ENCODE peak calls at places on chromosomes 7 and 10, in five cellular contexts. One of them, this sample, is unnamed.

GRCh38 chr10:106577266-106577665 is 587.2 kb downstream of the SORCS1 start:
- DNase-seq in right atrium auricular region: no peak
- DNase-seq in lung: no peak
- DNase-seq in CD8-positive, alpha-beta T cell: no peak
- DNase-seq in transverse colon: no peak
- DNase-seq in this sample: no peak

GRCh38 chr10:22489467-22489866 is 144.2 kb downstream of the SPAG6 start:
- DNase-seq in right atrium auricular region: no peak
- DNase-seq in lung: no peak
- DNase-seq in CD8-positive, alpha-beta T cell: no peak
- DNase-seq in transverse colon: no peak
- DNase-seq in this sample: no peak

GRCh38 chr10:58330397-58330796 is 4.4 kb upstream of the UBE2D1 start:
- DNase-seq in right atrium auricular region: no peak
- DNase-seq in lung: no peak
- DNase-seq in CD8-positive, alpha-beta T cell: no peak
- DNase-seq in transverse colon: no peak
- DNase-seq in this sample: no peak

GRCh38 chr7:12524794-12525386 is 45.6 kb upstream of the SCIN start:
- DNase-seq in right atrium auricular region: no peak
- DNase-seq in lung: no peak
- DNase-seq in CD8-positive, alpha-beta T cell: no peak
- DNase-seq in transverse colon: no peak
- DNase-seq in this sample: no peak

GRCh38 chr7:111126987-111127386 is 36.1 kb downstream of the LRRN3 start:
- DNase-seq in right atrium auricular region: no peak
- DNase-seq in lung: no peak
- DNase-seq in CD8-positive, alpha-beta T cell: no peak
- DNase-seq in transverse colon: no peak
- DNase-seq in this sample: no peak

GRCh38 chr10:79431891-79432831 is 13.3 kb downstream of the ZCCHC24 start:
- DNase-seq in right atrium auricular region: no peak
- DNase-seq in lung: no peak
- DNase-seq in CD8-positive, alpha-beta T cell: no peak
- DNase-seq in transverse colon: no peak
- DNase-seq in this sample: no peak

GRCh38 chr10:80322711-80323110 is 33.3 kb upstream of the MAT1A start:
- DNase-seq in right atrium auricular region: no peak
- DNase-seq in lung: no peak
- DNase-seq in CD8-positive, alpha-beta T cell: no peak
- DNase-seq in transverse colon: no peak
- DNase-seq in this sample: no peak

GRCh38 chr7:51224811-51225581 is 91.6 kb downstream of the COBL start:
- DNase-seq in right atrium auricular region: peak; percentile 54
- DNase-seq in lung: peak; percentile 61
- DNase-seq in CD8-positive, alpha-beta T cell: no peak
- DNase-seq in transverse colon: peak; percentile 85
- DNase-seq in this sample: no peak

GRCh38 chr7:30330134-30331111 is 46.0 kb downstream of the ZNRF2 start:
- DNase-seq in right atrium auricular region: no peak
- DNase-seq in lung: no peak
- DNase-seq in CD8-positive, alpha-beta T cell: no peak
- DNase-seq in transverse colon: no peak
- DNase-seq in this sample: no peak

GRCh38 chr10:86813101-86813500 is 56.7 kb downstream of the BMPR1A start:
- DNase-seq in right atrium auricular region: no peak
- DNase-seq in lung: no peak
- DNase-seq in CD8-positive, alpha-beta T cell: no peak
- DNase-seq in transverse colon: no peak
- DNase-seq in this sample: no peak

GRCh38 chr10:49169776-49170175 is 18.4 kb downstream of the TMEM273 start:
- DNase-seq in right atrium auricular region: no peak
- DNase-seq in lung: no peak
- DNase-seq in CD8-positive, alpha-beta T cell: no peak
- DNase-seq in transverse colon: no peak
- DNase-seq in this sample: no peak

GRCh38 chr7:124655990-124656389 is 109.6 kb downstream of the GPR37 start:
- DNase-seq in right atrium auricular region: no peak
- DNase-seq in lung: no peak
- DNase-seq in CD8-positive, alpha-beta T cell: no peak
- DNase-seq in transverse colon: no peak
- DNase-seq in this sample: no peak

GRCh38 chr10:88999629-89000028 is 9.0 kb downstream of the FAS start:
- DNase-seq in right atrium auricular region: no peak
- DNase-seq in lung: no peak
- DNase-seq in CD8-positive, alpha-beta T cell: no peak
- DNase-seq in transverse colon: no peak
- DNase-seq in this sample: no peak

GRCh38 chr10:16566202-16566805 is 44.6 kb upstream of the C1QL3 start:
- DNase-seq in right atrium auricular region: no peak
- DNase-seq in lung: no peak
- DNase-seq in CD8-positive, alpha-beta T cell: no peak
- DNase-seq in transverse colon: no peak
- DNase-seq in this sample: no peak

GRCh38 chr7:157859915-157860314 is 523.1 kb downstream of the DNAJB6 start:
- DNase-seq in right atrium auricular region: no peak
- DNase-seq in lung: no peak
- DNase-seq in CD8-positive, alpha-beta T cell: no peak
- DNase-seq in transverse colon: no peak
- DNase-seq in this sample: no peak

GRCh38 chr7:150370612-150371071 is 2.0 kb downstream of the REPIN1 start:
- DNase-seq in right atrium auricular region: no peak
- DNase-seq in lung: no peak
- DNase-seq in CD8-positive, alpha-beta T cell: no peak
- DNase-seq in transverse colon: no peak
- DNase-seq in this sample: no peak

GRCh38 chr10:33352154-33352553 is 17.7 kb upstream of the NRP1 start:
- DNase-seq in right atrium auricular region: no peak
- DNase-seq in lung: no peak
- DNase-seq in CD8-positive, alpha-beta T cell: no peak
- DNase-seq in transverse colon: no peak
- DNase-seq in this sample: no peak

GRCh38 chr7:123492485-123492884 is 41.9 kb downstream of the IQUB start:
- DNase-seq in right atrium auricular region: no peak
- DNase-seq in lung: no peak
- DNase-seq in CD8-positive, alpha-beta T cell: no peak
- DNase-seq in transverse colon: no peak
- DNase-seq in this sample: no peak

GRCh38 chr7:87831127-87831526 is 45.0 kb downstream of the SLC25A40 start:
- DNase-seq in right atrium auricular region: no peak
- DNase-seq in lung: no peak
- DNase-seq in CD8-positive, alpha-beta T cell: no peak
- DNase-seq in transverse colon: no peak
- DNase-seq in this sample: no peak

GRCh38 chr7:35004531-35005096 is 32.7 kb downstream of the DPY19L1 start:
- DNase-seq in right atrium auricular region: no peak
- DNase-seq in lung: no peak
- DNase-seq in CD8-positive, alpha-beta T cell: no peak
- DNase-seq in transverse colon: no peak
- DNase-seq in this sample: no peak

GRCh38 chr7:81516898-81517297 is 252.9 kb downstream of the HGF start:
- DNase-seq in right atrium auricular region: no peak
- DNase-seq in lung: no peak
- DNase-seq in CD8-positive, alpha-beta T cell: no peak
- DNase-seq in transverse colon: no peak
- DNase-seq in this sample: no peak

GRCh38 chr7:69367785-69368184 is 230.5 kb upstream of the AUTS2 start:
- DNase-seq in right atrium auricular region: no peak
- DNase-seq in lung: no peak
- DNase-seq in CD8-positive, alpha-beta T cell: no peak
- DNase-seq in transverse colon: no peak
- DNase-seq in this sample: no peak

GRCh38 chr7:52257890-52258289 is 777.5 kb upstream of the POM121L12 start:
- DNase-seq in right atrium auricular region: no peak
- DNase-seq in lung: peak; percentile 41
- DNase-seq in CD8-positive, alpha-beta T cell: no peak
- DNase-seq in transverse colon: no peak
- DNase-seq in this sample: no peak

GRCh38 chr7:76151932-76152331 is 49.8 kb upstream of the SRRM3 start:
- DNase-seq in right atrium auricular region: no peak
- DNase-seq in lung: no peak
- DNase-seq in CD8-positive, alpha-beta T cell: no peak
- DNase-seq in transverse colon: no peak
- DNase-seq in this sample: no peak

GRCh38 chr10:59134785-59135184 is 41.7 kb upstream of the PHYHIPL start:
- DNase-seq in right atrium auricular region: no peak
- DNase-seq in lung: no peak
- DNase-seq in CD8-positive, alpha-beta T cell: no peak
- DNase-seq in transverse colon: no peak
- DNase-seq in this sample: no peak

GRCh38 chr7:151210087-151210854 is at the start of gene H2BK1:
- DNase-seq in right atrium auricular region: no peak
- DNase-seq in lung: no peak
- DNase-seq in CD8-positive, alpha-beta T cell: no peak
- DNase-seq in transverse colon: no peak
- DNase-seq in this sample: no peak

DNA sequence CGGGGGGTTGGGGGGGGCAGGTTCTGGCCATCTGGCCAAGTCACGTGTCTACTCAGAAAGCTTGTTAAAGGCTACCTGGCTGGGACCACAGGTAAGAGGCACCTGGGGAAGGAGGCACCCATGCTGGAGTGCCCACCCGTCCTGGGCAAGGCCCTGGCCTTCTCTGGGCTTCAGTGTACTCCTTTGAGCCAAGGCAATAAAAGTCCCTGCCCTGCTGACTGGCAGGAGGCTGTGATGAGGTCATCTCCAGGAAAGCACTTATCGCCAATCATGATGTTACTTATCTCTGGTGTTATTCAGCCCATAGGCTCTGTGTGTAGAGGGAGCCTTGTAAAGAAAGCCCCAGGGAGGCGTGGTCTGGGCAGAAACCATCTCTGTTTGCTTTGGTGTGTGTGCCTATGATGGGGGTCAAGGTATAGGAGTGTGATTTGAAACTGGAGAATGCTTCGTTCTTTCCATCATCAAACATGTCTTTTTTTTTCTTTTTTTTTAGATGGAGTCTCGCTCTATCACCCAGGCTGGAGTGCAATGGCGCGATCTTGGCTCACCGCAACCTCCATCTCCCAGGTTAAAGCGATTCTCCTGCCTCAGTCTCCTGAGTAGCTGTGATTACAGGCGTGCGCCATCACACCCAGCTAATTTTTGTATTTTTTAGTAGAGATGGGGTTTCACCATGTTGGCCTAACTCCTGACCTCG is 2.5 kb upstream of the CLDN4 start:
- DNase-seq in right atrium auricular region: no peak
- DNase-seq in lung: no peak
- DNase-seq in CD8-positive, alpha-beta T cell: no peak
- DNase-seq in transverse colon: peak; percentile 86
- DNase-seq in this sample: no peak
- H3K4me1 ChIP-seq in right atrium auricular region: no peaks in the 10 kb centered on the region
- H3K4me1 ChIP-seq in lung: peaks cover 14% of the 10 kb centered on the region
- H3K4me1 ChIP-seq in CD8-positive, alpha-beta T cell: peaks cover 18% of the 10 kb centered on the region
- H3K4me1 ChIP-seq in transverse colon: peaks cover 60% of the 10 kb centered on the region
- H3K4me1 ChIP-seq in this sample: peaks cover 35% of the 10 kb centered on the region

DNA sequence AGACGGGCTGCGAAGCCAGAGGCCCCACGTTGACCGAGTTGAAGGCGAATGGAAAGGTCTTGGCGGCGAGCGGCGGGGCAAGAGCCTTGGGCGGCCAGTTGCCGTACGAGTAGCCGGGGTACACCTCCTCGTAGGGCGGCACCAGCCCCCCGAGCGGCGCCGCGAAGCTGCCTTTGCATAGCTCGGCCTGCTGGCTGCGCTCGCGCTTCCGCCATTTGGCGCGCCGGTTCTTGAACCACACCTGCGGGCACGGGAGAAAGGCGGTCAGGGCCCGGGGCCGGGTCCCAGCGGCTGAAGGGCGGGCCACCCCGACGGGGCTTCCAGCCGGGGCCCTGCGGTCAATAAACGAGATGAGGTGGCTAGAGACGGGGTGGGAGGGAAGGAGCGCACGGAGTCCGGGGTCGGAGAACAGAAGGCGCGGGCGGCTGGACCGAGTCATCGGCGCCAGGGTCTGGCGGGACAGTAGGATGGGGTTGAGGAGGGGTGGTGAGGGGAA is 4.8 kb downstream of the ELOVL3 start:
- DNase-seq in right atrium auricular region: no peak
- DNase-seq in lung: no peak
- DNase-seq in CD8-positive, alpha-beta T cell: peak; percentile 49
- DNase-seq in transverse colon: peak; percentile 48
- DNase-seq in this sample: peak; percentile 82
- TF ChIP-seq CTCF in right atrium auricular region: no peak
- TF ChIP-seq CTCF in lung: no peak
- TF ChIP-seq CTCF in CD8-positive, alpha-beta T cell: no peak
- TF ChIP-seq CTCF in transverse colon: peak; percentile 22
- TF ChIP-seq CTCF in this sample: peak; percentile 49

DNA sequence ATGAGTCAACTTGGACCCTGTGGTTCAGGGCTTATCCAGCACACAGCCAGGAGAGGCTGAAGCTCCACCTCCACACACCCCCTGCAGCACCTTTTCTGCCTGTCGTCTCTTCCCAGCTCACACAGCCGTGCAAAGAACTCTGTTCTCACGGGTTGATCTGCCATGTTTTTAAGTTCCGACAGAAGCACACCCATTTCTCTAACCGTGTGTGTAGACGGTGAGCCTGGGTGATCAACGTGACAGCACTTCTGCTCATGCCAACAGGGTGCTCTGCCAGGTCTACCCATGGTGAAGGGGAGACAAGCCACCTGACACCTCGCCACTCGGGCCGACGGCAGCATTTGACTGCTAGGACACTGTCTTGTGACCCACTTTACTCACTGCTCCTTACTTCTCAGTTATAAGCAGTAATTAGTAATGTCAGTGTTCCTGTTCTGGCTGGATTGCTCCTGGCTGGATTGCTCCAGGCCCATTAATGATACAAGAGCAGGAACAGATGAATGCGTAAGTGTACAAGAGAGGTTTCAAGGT is 90.5 kb downstream of the RNF216 start:
- DNase-seq in right atrium auricular region: no peak
- DNase-seq in lung: no peak
- DNase-seq in CD8-positive, alpha-beta T cell: no peak
- DNase-seq in transverse colon: no peak
- DNase-seq in this sample: peak; percentile 82
- H3K4me3 ChIP-seq in right atrium auricular region: peak overlapping the region; percentile 39
- H3K4me3 ChIP-seq in lung: no peak overlapping the region
- H3K4me3 ChIP-seq in CD8-positive, alpha-beta T cell: no peak overlapping the region
- H3K4me3 ChIP-seq in transverse colon: no peak overlapping the region
- H3K4me3 ChIP-seq in this sample: peak overlapping the region; percentile 25

DNA sequence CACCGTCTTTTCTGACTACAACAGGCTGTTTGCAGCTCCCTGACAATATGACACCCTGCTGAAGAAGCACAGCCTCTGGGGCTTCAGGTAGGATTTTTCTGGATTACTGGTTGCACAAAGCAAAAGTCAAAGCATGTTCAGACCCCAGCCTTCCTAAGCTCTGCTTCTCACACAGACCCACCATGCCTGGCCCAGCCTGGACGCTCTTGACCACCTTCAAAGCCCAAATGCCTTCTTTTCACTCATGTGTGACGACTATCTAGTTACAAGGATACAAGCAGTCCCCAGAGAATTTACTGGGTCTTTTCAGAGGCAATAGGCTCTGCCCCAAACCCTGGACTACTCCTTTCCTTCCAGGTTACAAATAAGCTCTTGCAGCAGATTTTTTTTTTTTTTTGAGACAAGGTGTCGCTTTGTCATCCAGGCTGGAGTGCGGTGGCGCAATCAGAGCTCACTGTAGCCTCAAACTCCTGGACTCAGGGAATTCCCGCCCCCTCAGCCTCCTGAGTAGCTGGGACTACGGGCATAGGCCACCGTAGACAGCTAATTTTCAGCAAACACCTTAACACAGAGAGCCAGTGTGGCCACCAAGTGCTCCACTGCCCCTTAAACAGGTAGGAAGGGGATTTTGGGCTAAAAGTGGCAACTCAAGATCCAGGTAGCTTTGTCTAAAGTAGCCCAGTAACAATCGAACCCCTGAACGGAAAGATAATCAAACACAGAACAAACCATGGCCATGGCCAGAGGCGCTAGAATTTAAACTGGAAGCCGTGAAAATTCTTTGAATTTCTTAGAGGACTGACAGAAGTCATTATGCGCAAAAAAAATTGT is 16.2 kb downstream of the SVIL start:
- DNase-seq in right atrium auricular region: peak; percentile 64
- DNase-seq in lung: peak; percentile 74
- DNase-seq in CD8-positive, alpha-beta T cell: no peak
- DNase-seq in transverse colon: peak; percentile 71
- DNase-seq in this sample: no peak
- H3K4me1 ChIP-seq in right atrium auricular region: no peaks in the 10 kb centered on the region
- H3K4me1 ChIP-seq in lung: peaks cover 8% of the 10 kb centered on the region
- H3K4me1 ChIP-seq in CD8-positive, alpha-beta T cell: no peaks in the 10 kb centered on the region
- H3K4me1 ChIP-seq in transverse colon: peaks cover 76% of the 10 kb centered on the region
- H3K4me1 ChIP-seq in this sample: peaks cover 7% of the 10 kb centered on the region